ENCODE peak calls at places on chromosome 7, in four cellular contexts. C is foreskin fibroblast; S is HTR-8/SVneo; N is CD8-positive, alpha-beta T cell. X is an unnamed sample.

GRCh38 chr7:41792099-41792498 is 89.2 kb upstream of the INHBA start:
- DNase-seq in S (no peak), C (peak; percentile 60), N (no peak), X (no peak)

GRCh38 chr7:102433319-102434038 is at the start of gene ORAI2:
- DNase-seq in S (peak; percentile 81), N (peak; percentile 89), C (peak; percentile 89), X (peak; percentile 94)

GRCh38 chr7:69670701-69671100 is 72.4 kb downstream of the AUTS2 start:
- DNase-seq in C (no peak), N (no peak), S (no peak), X (no peak)

GRCh38 chr7:2564970-2565546 is 6.3 kb downstream of the IQCE start:
- DNase-seq in N (no peak), S (no peak), C (no peak), X (no peak)

GRCh38 chr7:85184599-85185354 is 2.1 kb downstream of the SEMA3D start:
- DNase-seq in C (peak; percentile 61), N (no peak), S (no peak), X (no peak)

GRCh38 chr7:119270045-119270464 is 1002.9 kb upstream of the KCND2 start:
- DNase-seq in S (peak; percentile 5), N (no peak), C (peak; percentile 42), X (no peak)

GRCh38 chr7:41027428-41028115 is 675.3 kb downstream of the INHBA start:
- DNase-seq in S (peak; percentile 73), N (no peak), C (peak; percentile 83), X (no peak)

GRCh38 chr7:84783161-84783803 is 403.6 kb downstream of the SEMA3D start:
- DNase-seq in S (no peak), N (no peak), C (peak; percentile 43), X (no peak)

GRCh38 chr7:5396542-5396941 is 27.1 kb downstream of the TNRC18 start:
- DNase-seq in C (peak; percentile 58), S (no peak), N (peak; percentile 73), X (peak; percentile 49)

GRCh38 chr7:24668922-24669635 is 88.2 kb downstream of the GSDME start:
- DNase-seq in C (peak; percentile 65), N (no peak), S (no peak), X (no peak)

GRCh38 chr7:767941-768729 is 41.1 kb upstream of the PRKAR1B start:
- DNase-seq in S (no peak), C (no peak), N (no peak), X (no peak)

GRCh38 chr7:27115161-27116018 is 12.9 kb upstream of the HOXA2 start:
- DNase-seq in N (peak; percentile 36), S (peak; percentile 66), C (peak; percentile 58), X (no peak)

GRCh38 chr7:47407821-47408674 is 173.9 kb downstream of the TNS3 start:
- DNase-seq in N (no peak), C (no peak), S (no peak), X (no peak)

GRCh38 chr7:151109094-151110048 is 23.1 kb downstream of the AGAP3 start:
- DNase-seq in C (peak; percentile 85), N (no peak), S (no peak), X (no peak)

GRCh38 chr7:150379590-150380379 is 655 bp downstream of the ZNF775 start:
- DNase-seq in C (peak; percentile 62), S (no peak), N (no peak), X (no peak)

GRCh38 chr7:46146454-46147255 is 225.6 kb upstream of the IGFBP3 start:
- DNase-seq in S (peak; percentile 58), C (peak; percentile 25), N (no peak), X (no peak)

GRCh38 chr7:2980406-2981102 is 63.1 kb downstream of the CARD11 start:
- DNase-seq in C (no peak), N (no peak), S (no peak), X (no peak)

GRCh38 chr7:137020351-137020750 is 151.9 kb downstream of the CHRM2 start:
- DNase-seq in N (no peak), S (no peak), C (no peak), X (no peak)

GRCh38 chr7:55641273-55641691 is 69.0 kb upstream of the VOPP1 start:
- DNase-seq in S (peak; percentile 59), C (peak; percentile 81), N (peak; percentile 57), X (no peak)

GRCh38 chr7:140484951-140485350 is 5.6 kb upstream of the MKRN1 start:
- DNase-seq in C (no peak), N (no peak), S (no peak), X (no peak)

GRCh38 chr7:134618756-134619530 is 27.7 kb upstream of the BPGM start:
- DNase-seq in N (no peak), C (peak; percentile 81), S (no peak), X (no peak)

X was measured in naive thymus-derived CD4-positive, alpha-beta T cell.